ENCODE peak calls at places on chromosomes 3 and 15, in seven cellular contexts. One of them, this sample, is unnamed.

GRCh38 chr15:31304736-31305365 is 21.8 kb upstream of the KLF13 start:
- DNase-seq in tibial artery: no peak
- DNase-seq in ovary: no peak
- DNase-seq in heart left ventricle: peak
- DNase-seq in testis: peak
- DNase-seq in PC-3: no peak
- DNase-seq in mammary epithelial cell: no peak
- DNase-seq in this sample: no peak

GRCh38 chr3:10169000-10169496 is 4.3 kb downstream of the IRAK2 start:
- DNase-seq in tibial artery: no peak
- DNase-seq in ovary: no peak
- DNase-seq in heart left ventricle: no peak
- DNase-seq in testis: no peak
- DNase-seq in PC-3: peak
- DNase-seq in mammary epithelial cell: peak
- DNase-seq in this sample: no peak

GRCh38 chr15:61243984-61244593 is 15.0 kb upstream of the RORA start:
- DNase-seq in tibial artery: no peak
- DNase-seq in ovary: no peak
- DNase-seq in heart left ventricle: no peak
- DNase-seq in testis: no peak
- DNase-seq in PC-3: no peak
- DNase-seq in mammary epithelial cell: no peak
- DNase-seq in this sample: no peak

GRCh38 chr3:80190051-80190450 is 422.3 kb upstream of the ROBO1 start:
- DNase-seq in tibial artery: no peak
- DNase-seq in ovary: no peak
- DNase-seq in heart left ventricle: no peak
- DNase-seq in testis: no peak
- DNase-seq in PC-3: peak
- DNase-seq in mammary epithelial cell: peak
- DNase-seq in this sample: peak

GRCh38 chr3:197021729-197022404 is 7.8 kb downstream of the MELTF start:
- DNase-seq in tibial artery: no peak
- DNase-seq in ovary: no peak
- DNase-seq in heart left ventricle: no peak
- DNase-seq in testis: no peak
- DNase-seq in PC-3: no peak
- DNase-seq in mammary epithelial cell: no peak
- DNase-seq in this sample: no peak

GRCh38 chr3:38137615-38138346 is 680 bp upstream of the MYD88 start:
- DNase-seq in tibial artery: peak
- DNase-seq in ovary: no peak
- DNase-seq in heart left ventricle: no peak
- DNase-seq in testis: peak
- DNase-seq in PC-3: no peak
- DNase-seq in mammary epithelial cell: no peak
- DNase-seq in this sample: no peak

GRCh38 chr3:9468460-9468859 is 71.0 kb downstream of the SETD5 start:
- DNase-seq in tibial artery: no peak
- DNase-seq in ovary: no peak
- DNase-seq in heart left ventricle: no peak
- DNase-seq in testis: no peak
- DNase-seq in PC-3: no peak
- DNase-seq in mammary epithelial cell: no peak
- DNase-seq in this sample: no peak

GRCh38 chr15:45535486-45536042 is 13.0 kb upstream of the SLC30A4 start:
- DNase-seq in tibial artery: no peak
- DNase-seq in ovary: no peak
- DNase-seq in heart left ventricle: no peak
- DNase-seq in testis: no peak
- DNase-seq in PC-3: no peak
- DNase-seq in mammary epithelial cell: no peak
- DNase-seq in this sample: no peak

GRCh38 chr15:75776075-75776443 is 63.4 kb upstream of the CSPG4 start:
- DNase-seq in tibial artery: no peak
- DNase-seq in ovary: no peak
- DNase-seq in heart left ventricle: no peak
- DNase-seq in testis: no peak
- DNase-seq in PC-3: peak
- DNase-seq in mammary epithelial cell: peak
- DNase-seq in this sample: no peak

GRCh38 chr3:46325645-46326300 is 28.1 kb upstream of the CCR2 start:
- DNase-seq in tibial artery: no peak
- DNase-seq in ovary: no peak
- DNase-seq in heart left ventricle: no peak
- DNase-seq in testis: no peak
- DNase-seq in PC-3: no peak
- DNase-seq in mammary epithelial cell: no peak
- DNase-seq in this sample: no peak

GRCh38 chr15:85496551-85497545 is 116.4 kb downstream of the AKAP13 start:
- DNase-seq in tibial artery: no peak
- DNase-seq in ovary: no peak
- DNase-seq in heart left ventricle: no peak
- DNase-seq in testis: no peak
- DNase-seq in PC-3: no peak
- DNase-seq in mammary epithelial cell: no peak
- DNase-seq in this sample: no peak

GRCh38 chr3:185236969-185237368 is 16.9 kb downstream of the EHHADH start:
- DNase-seq in tibial artery: no peak
- DNase-seq in ovary: no peak
- DNase-seq in heart left ventricle: no peak
- DNase-seq in testis: no peak
- DNase-seq in PC-3: no peak
- DNase-seq in mammary epithelial cell: no peak
- DNase-seq in this sample: no peak

GRCh38 chr3:3341496-3341895 is 162.0 kb upstream of the CRBN start:
- DNase-seq in tibial artery: no peak
- DNase-seq in ovary: no peak
- DNase-seq in heart left ventricle: no peak
- DNase-seq in testis: no peak
- DNase-seq in PC-3: no peak
- DNase-seq in mammary epithelial cell: no peak
- DNase-seq in this sample: no peak

GRCh38 chr3:113292933-113293332 is 81.6 kb downstream of the BOC start:
- DNase-seq in tibial artery: no peak
- DNase-seq in ovary: no peak
- DNase-seq in heart left ventricle: no peak
- DNase-seq in testis: no peak
- DNase-seq in PC-3: no peak
- DNase-seq in mammary epithelial cell: no peak
- DNase-seq in this sample: no peak

GRCh38 chr15:62745621-62746180 is 296.8 kb upstream of the TPM1 start:
- DNase-seq in tibial artery: no peak
- DNase-seq in ovary: no peak
- DNase-seq in heart left ventricle: no peak
- DNase-seq in testis: no peak
- DNase-seq in PC-3: no peak
- DNase-seq in mammary epithelial cell: no peak
- DNase-seq in this sample: no peak

GRCh38 chr15:93331545-93332117 is 242.6 kb upstream of the RGMA start:
- DNase-seq in tibial artery: no peak
- DNase-seq in ovary: peak
- DNase-seq in heart left ventricle: no peak
- DNase-seq in testis: no peak
- DNase-seq in PC-3: no peak
- DNase-seq in mammary epithelial cell: no peak
- DNase-seq in this sample: no peak

DNA sequence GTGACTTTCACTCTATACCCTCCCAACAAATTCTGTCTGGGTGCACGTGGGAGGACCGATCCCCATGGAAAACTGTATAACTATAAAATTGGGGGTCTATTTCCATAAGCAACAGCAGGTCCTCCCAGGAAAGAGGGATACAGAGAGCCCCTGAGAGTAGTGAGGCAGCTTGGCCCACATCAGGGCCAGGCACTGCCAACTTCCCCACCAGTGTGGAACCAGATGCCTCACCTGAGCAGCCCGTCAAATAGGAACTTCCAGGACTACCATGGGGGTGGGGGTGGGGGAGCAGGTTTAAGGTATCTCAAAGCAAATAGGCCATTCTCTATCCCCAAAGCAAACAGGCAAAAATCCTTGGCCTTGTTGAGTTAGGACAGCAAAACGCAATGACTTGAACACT is 33.3 kb upstream of the DUSP7 start:
- DNase-seq in tibial artery: no peak
- DNase-seq in ovary: no peak
- DNase-seq in heart left ventricle: peak
- DNase-seq in testis: no peak
- DNase-seq in PC-3: no peak
- DNase-seq in mammary epithelial cell: no peak
- DNase-seq in this sample: no peak
- H3K27ac ChIP-seq in tibial artery: peak
- H3K27ac ChIP-seq in ovary: no peak
- H3K27ac ChIP-seq in heart left ventricle: peak
- H3K27ac ChIP-seq in testis: peak
- H3K27ac ChIP-seq in PC-3: peak
- H3K27ac ChIP-seq in mammary epithelial cell: peak
- H3K27ac ChIP-seq in this sample: peak

DNA sequence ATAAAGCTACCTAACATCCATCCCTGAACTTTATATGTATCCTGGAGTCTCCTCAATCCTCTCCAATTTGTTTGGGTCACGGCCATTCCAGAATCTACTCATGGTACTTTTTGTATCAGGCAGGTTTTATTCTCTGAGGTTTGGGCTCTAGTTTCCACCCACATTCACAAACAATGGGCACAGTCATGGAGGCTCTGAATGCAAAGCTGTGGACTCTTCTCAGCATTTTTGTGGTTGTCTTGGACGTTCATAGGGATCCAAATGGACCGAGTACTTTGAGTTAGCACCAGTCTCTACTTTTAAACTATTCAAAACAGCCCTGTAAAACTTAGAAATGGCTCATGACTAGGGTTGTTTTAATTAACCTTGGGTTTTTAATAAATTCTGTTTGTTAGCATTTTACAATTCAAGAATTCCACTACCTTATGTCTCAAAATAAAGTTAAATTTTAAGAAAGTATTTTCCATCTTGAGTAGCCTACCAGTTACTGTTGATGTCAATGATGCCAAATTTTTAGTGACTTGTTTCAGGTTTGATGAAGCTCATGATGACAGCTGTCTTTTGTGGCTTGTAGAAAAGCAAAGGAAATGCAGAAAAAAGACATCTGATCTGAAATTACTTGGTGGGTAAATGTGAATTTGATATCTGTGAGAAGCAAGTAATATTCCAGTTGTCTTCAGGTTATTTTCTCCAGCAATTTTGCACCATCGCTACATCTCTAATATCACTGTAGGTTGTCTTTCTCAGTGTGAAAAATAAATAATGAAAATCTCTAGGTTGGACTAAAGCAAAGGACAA is 275.7 kb upstream of the THBS1 start:
- DNase-seq in tibial artery: no peak
- DNase-seq in ovary: no peak
- DNase-seq in heart left ventricle: no peak
- DNase-seq in testis: no peak
- DNase-seq in PC-3: no peak
- DNase-seq in mammary epithelial cell: peak
- DNase-seq in this sample: no peak
- TF ChIP-seq CTCF in tibial artery: no peak
- TF ChIP-seq CTCF in ovary: no peak
- TF ChIP-seq CTCF in heart left ventricle: no peak
- TF ChIP-seq CTCF in testis: no peak
- TF ChIP-seq CTCF in PC-3: no peak
- TF ChIP-seq CTCF in mammary epithelial cell: no peak
- TF ChIP-seq CTCF in this sample: no peak

GRCh38 chr15:22979069-22979698 is 984 bp downstream of the CYFIP1 start:
- DNase-seq in tibial artery: peak
- DNase-seq in ovary: no peak
- DNase-seq in heart left ventricle: peak
- DNase-seq in testis: peak
- DNase-seq in PC-3: peak
- DNase-seq in mammary epithelial cell: peak
- DNase-seq in this sample: peak
- H3K27ac ChIP-seq in tibial artery: peak
- H3K27ac ChIP-seq in ovary: no peak
- H3K27ac ChIP-seq in heart left ventricle: peak
- H3K27ac ChIP-seq in testis: no peak
- H3K27ac ChIP-seq in PC-3: peak
- H3K27ac ChIP-seq in mammary epithelial cell: peak
- H3K27ac ChIP-seq in this sample: peak

GRCh38 chr3:170321326-170322034 is 36.0 kb upstream of the SKIL start:
- DNase-seq in tibial artery: no peak
- DNase-seq in ovary: no peak
- DNase-seq in heart left ventricle: no peak
- DNase-seq in testis: no peak
- DNase-seq in PC-3: no peak
- DNase-seq in mammary epithelial cell: peak
- DNase-seq in this sample: no peak

GRCh38 chr3:170327040-170327808 is 30.3 kb upstream of the SKIL start:
- DNase-seq in tibial artery: no peak
- DNase-seq in ovary: no peak
- DNase-seq in heart left ventricle: no peak
- DNase-seq in testis: no peak
- DNase-seq in PC-3: no peak
- DNase-seq in mammary epithelial cell: no peak
- DNase-seq in this sample: no peak

GRCh38 chr3:170323371-170323770 is 34.1 kb upstream of the SKIL start:
- DNase-seq in tibial artery: no peak
- DNase-seq in ovary: no peak
- DNase-seq in heart left ventricle: no peak
- DNase-seq in testis: no peak
- DNase-seq in PC-3: no peak
- DNase-seq in mammary epithelial cell: no peak
- DNase-seq in this sample: no peak

GRCh38 chr3:170322501-170323328 is 34.8 kb upstream of the SKIL start:
- DNase-seq in tibial artery: no peak
- DNase-seq in ovary: no peak
- DNase-seq in heart left ventricle: no peak
- DNase-seq in testis: no peak
- DNase-seq in PC-3: no peak
- DNase-seq in mammary epithelial cell: no peak
- DNase-seq in this sample: no peak

DNA sequence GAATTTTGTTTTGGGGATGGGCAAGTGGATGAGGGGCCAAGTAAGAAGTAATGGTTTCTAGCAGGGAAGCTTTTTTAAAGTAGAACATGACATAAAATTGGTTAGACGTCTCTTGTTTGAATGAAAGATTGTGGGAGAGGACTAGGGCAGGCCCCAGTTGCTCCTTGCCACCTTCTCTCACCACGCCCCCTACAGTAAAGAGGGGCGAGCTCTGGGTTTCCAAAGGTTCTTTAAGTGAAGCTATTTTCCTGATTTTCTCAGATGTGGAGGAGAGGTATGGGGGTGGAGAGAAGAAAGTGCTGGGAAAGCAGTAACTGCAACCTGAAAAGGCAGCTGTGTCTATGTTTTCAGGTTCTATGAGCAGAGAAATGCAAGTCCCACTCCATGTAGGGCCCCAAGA is 32.6 kb upstream of the SKIL start:
- DNase-seq in tibial artery: no peak
- DNase-seq in ovary: no peak
- DNase-seq in heart left ventricle: no peak
- DNase-seq in testis: no peak
- DNase-seq in PC-3: no peak
- DNase-seq in mammary epithelial cell: no peak
- DNase-seq in this sample: no peak
- TF ChIP-seq CTCF in tibial artery: no peak
- TF ChIP-seq CTCF in ovary: no peak
- TF ChIP-seq CTCF in heart left ventricle: no peak
- TF ChIP-seq CTCF in testis: no peak
- TF ChIP-seq CTCF in PC-3: peak
- TF ChIP-seq CTCF in mammary epithelial cell: no peak
- TF ChIP-seq CTCF in this sample: no peak